ENCODE peak calls at places on chromosome 15, in nine cellular contexts. I, H, J, R, A, T, X, O and W are unnamed samples.

GRCh38 chr15:80586141-80586540 is 109.0 kb upstream of the ABHD17C start:
- DNase-seq in T (no peak), R (no peak), A (no peak), H (no peak), X (no peak), J (no peak), O (no peak), I (no peak), W (peak)

GRCh38 chr15:28935316-28935715 is 49.5 kb downstream of the APBA2 start:
- DNase-seq in O (no peak), T (no peak), R (no peak), H (no peak), I (no peak), X (no peak), A (no peak), J (peak), W (peak)

GRCh38 chr15:47523669-47524068 is 193.6 kb upstream of the SEMA6D start:
- DNase-seq in R (no peak), O (no peak), T (no peak), I (no peak), H (no peak), J (no peak), A (no peak), X (no peak), W (no peak)

GRCh38 chr15:75738647-75739325 is 26.1 kb upstream of the CSPG4 start:
- DNase-seq in J (peak), X (peak), H (peak), A (peak), I (peak), R (peak), O (peak), T (peak), W (peak)

GRCh38 chr15:91471410-91471993 is 371.4 kb downstream of the SV2B start:
- DNase-seq in J (no peak), I (no peak), O (no peak), A (no peak), T (no peak), H (no peak), R (no peak), X (no peak), W (no peak)

GRCh38 chr15:40354408-40355171 is 3.4 kb upstream of the DISP2 start:
- DNase-seq in H (no peak), R (no peak), A (no peak), I (peak), O (no peak), J (no peak), T (no peak), X (no peak), W (peak)

GRCh38 chr15:26971303-26972018 is 480 bp downstream of the GABRG3 start:
- DNase-seq in J (no peak), O (no peak), T (no peak), I (no peak), R (no peak), X (no peak), H (no peak), A (no peak), W (peak)

GRCh38 chr15:55196011-55196410 is 730 bp downstream of the RSL24D1 start:
- DNase-seq in H (peak), X (no peak), R (no peak), A (no peak), T (no peak), J (no peak), I (no peak), O (no peak), W (no peak)

GRCh38 chr15:99015677-99016568 is 8.3 kb upstream of the PGPEP1L start:
- DNase-seq in O (no peak), A (no peak), H (no peak), T (no peak), R (no peak), I (no peak), X (no peak), J (no peak), W (peak)